ENCODE peak calls at places on chromosome 1, in five cellular contexts. C is Peyer's patch, H is lung, Q is psoas muscle, N is ovary. I is an unnamed sample.
A peak's percentile ranks its signal among the peaks of the same experiment; 100 is the strongest.

GRCh38 chr1:228154021-228154684 is 4.4 kb downstream of the GJC2 start:
- DNase-seq in H (no peak), Q (no peak), C (no peak), N (peak; percentile 21), I (no peak)

GRCh38 chr1:91684599-91685196 is 184.0 kb downstream of the CDC7 start:
- DNase-seq in Q (no peak), N (no peak), C (no peak), H (no peak), I (no peak)

GRCh38 chr1:237542525-237543418 is 347.9 kb downstream of the ZP4 start:
- DNase-seq in Q (no peak), N (no peak), C (no peak), H (no peak), I (no peak)

GRCh38 chr1:173255214-173255813 is 48.2 kb upstream of the TNFSF4 start:
- DNase-seq in Q (no peak), H (no peak), N (no peak), C (no peak), I (peak; percentile 34)

GRCh38 chr1:204338359-204338758 is 21.4 kb downstream of the PLEKHA6 start:
- DNase-seq in H (no peak), C (no peak), Q (no peak), N (no peak), I (peak; percentile 63)

GRCh38 chr1:86380257-86380861 is 15.8 kb downstream of the ODF2L start:
- DNase-seq in Q (no peak), N (no peak), H (no peak), C (no peak), I (no peak)

GRCh38 chr1:30216602-30217001 is 506.8 kb downstream of the MATN1 start:
- DNase-seq in N (no peak), H (no peak), Q (no peak), C (no peak), I (no peak)

GRCh38 chr1:176789571-176790090 is 326.7 kb downstream of the PAPPA2 start:
- DNase-seq in C (no peak), Q (no peak), N (no peak), H (no peak), I (no peak)

GRCh38 chr1:209617047-209617673 is 33.6 kb downstream of the CAMK1G start:
- DNase-seq in C (no peak), Q (peak; percentile 64), N (no peak), H (no peak), I (no peak)

GRCh38 chr1:84476225-84476624 is 2.8 kb upstream of the RPF1 start:
- DNase-seq in Q (no peak), C (no peak), H (no peak), N (no peak), I (no peak)

GRCh38 chr1:239276051-239276450 is 110.3 kb upstream of the CHRM3 start:
- DNase-seq in H (no peak), Q (no peak), N (no peak), C (no peak), I (no peak)

GRCh38 chr1:239742416-239743109 is 349.1 kb upstream of the FMN2 start:
- DNase-seq in C (no peak), N (no peak), H (no peak), Q (no peak), I (no peak)

DNA sequence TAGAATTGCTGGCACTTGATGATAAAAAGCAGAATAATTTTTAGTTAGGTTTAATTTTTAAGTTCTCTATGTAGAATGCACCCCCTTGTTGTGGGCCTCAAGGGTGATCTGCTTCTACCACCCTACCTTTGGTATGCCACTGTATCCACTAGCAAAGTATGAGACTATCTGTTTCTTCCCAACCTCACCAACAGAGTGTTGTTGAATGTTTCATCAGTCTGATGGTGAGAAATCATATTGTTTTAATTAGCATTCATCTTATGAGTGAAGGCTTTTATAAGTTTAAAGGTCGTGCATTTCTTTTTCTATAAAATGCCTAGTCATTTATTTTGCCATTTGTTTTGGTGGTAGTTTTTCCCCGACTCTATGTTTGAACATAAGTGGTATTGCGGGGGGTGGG is 141.0 kb downstream of the MAGI3 start:
- DNase-seq in N (no peak), C (no peak), Q (no peak), H (no peak), I (no peak)
- H3K4me3 ChIP-seq in N (no peak overlapping the region), C (no peak overlapping the region), Q (no peak overlapping the region), H (no peak overlapping the region), I (no peak overlapping the region)

DNA sequence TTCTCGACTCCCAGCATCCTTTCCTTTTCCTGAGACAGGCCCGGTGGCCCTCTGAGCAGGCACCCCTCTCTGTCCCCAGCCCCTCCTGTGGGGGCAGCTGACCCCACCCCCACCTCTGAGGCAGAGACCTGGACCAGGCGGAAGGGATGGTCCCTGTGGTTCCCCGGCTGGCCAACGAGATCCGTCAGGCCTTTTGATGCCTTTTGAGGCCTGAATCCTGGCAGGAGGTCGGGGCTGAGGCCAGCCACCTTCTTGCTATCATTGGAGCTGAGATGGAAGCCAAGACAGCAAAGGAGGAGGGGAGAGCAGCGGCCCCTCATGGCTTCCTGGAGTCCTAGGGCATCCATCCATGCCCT is 50.1 kb upstream of the ACTRT2 start:
- DNase-seq in N (no peak), Q (no peak), H (no peak), C (peak; percentile 34), I (no peak)
- H3K9me3 ChIP-seq in N (no peaks in the 10 kb centered on the region), Q (no peaks in the 10 kb centered on the region), H (no peaks in the 10 kb centered on the region), C (no peaks in the 10 kb centered on the region), I (no peaks in the 10 kb centered on the region)

DNA sequence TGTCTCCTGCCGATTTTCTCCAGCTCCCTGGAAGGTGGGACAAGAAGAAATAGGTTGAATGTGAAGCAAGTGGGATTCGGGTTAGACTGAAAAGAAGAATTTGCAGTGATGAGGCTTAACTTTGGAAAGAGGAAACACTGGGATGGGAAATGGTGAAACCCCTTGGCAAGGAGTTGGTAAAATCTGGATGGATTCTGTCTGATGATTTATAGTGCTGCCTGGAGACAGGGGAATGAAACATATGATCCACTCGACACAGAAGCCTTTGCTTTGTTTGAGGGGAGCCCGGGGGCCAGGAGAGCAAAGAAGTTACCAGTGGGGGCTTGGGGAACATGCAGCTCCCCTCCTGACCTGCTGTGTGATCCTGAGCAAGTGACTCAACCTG is 67.2 kb downstream of the UBIAD1 start:
- DNase-seq in Q (no peak), C (no peak), N (no peak), H (no peak), I (no peak)
- H3K4me3 ChIP-seq in Q (peak overlapping the region; percentile 53), C (no peak overlapping the region), N (no peak overlapping the region), H (no peak overlapping the region), I (no peak overlapping the region)

GRCh38 chr1:94100129-94100784 is 20.7 kb downstream of the ABCA4 start:
- DNase-seq in N (no peak), H (no peak), C (no peak), Q (no peak), I (no peak)
- H3K9me3 ChIP-seq in N (no peaks in the 10 kb centered on the region), H (no peaks in the 10 kb centered on the region), C (no peaks in the 10 kb centered on the region), Q (no peaks in the 10 kb centered on the region), I (no peaks in the 10 kb centered on the region)

DNA sequence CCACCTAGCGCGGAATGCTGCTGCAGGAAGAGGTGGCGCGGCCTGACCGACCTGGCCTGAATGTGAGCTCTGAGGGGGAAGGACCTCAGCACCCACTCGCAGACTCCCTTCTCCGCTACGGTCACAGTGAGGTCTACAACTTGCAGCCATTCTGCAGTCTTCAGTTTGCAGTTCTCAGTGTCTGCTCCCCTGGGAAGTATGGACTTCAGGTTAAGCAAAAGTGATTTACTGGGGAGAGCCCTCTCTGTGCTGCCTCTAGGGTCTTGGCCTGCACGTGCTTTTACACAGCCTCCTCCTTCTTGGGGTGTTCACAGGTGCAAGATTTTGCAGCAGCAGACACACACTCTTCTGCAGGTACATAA is 296.0 kb downstream of the OMA1 start:
- DNase-seq in N (no peak), C (no peak), H (no peak), Q (no peak), I (no peak)
- H3K4me3 ChIP-seq in N (peak overlapping the region; percentile 36), C (no peak overlapping the region), H (no peak overlapping the region), Q (peak overlapping the region; percentile 57), I (no peak overlapping the region)

DNA sequence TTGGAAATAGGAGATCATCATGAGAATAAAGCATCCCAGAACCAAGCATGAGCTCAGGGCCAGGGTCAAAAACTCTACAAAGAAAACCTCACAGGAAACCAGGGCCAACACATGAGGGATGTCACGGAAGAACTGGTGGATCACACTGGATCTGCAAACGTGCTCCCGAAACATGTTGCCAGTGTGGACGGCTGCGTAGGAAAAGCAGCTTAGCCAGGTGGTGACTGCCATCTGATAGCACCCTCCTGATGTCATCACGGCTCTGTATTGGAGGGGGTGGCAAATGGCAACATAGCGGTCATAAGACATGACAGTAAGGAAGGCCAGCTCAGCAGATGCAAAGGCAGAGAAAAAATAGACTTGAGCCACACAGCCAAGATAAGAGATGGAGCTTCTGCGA is 20.9 kb downstream of the OR14I1 start:
- DNase-seq in H (no peak), N (no peak), C (no peak), Q (no peak), I (no peak)
- H3K9me3 ChIP-seq in H (peaks cover 4% of the 10 kb centered on the region), N (no peaks in the 10 kb centered on the region), C (no peaks in the 10 kb centered on the region), Q (no peaks in the 10 kb centered on the region), I (no peaks in the 10 kb centered on the region)

I was measured in colonic mucosa.